ENCODE peak calls at places on chromosomes 13 and 19, in eight cellular contexts. U is AG04450; F is Peyer's patch; D is hepatocyte; S is heart right ventricle; Z is tibial nerve; M is GM23338; W is CD8-positive, alpha-beta T cell. T is an unnamed sample. For H3K27me3, the result is how much of the 10 kb centered on the place peaks cover.

GRCh38 chr19:2933490-2933910 is 11.3 kb downstream of the ZNF77 start:
- DNase-seq in Z (no peak), M (no peak), F (no peak), S (no peak), U (no peak), W (no peak), D (no peak), T (no peak)

GRCh38 chr13:37090912-37091311 is 14.6 kb downstream of the CSNK1A1L start:
- DNase-seq in U (no peak), Z (no peak), F (no peak), S (no peak), D (no peak), W (no peak), M (no peak), T (no peak)

GRCh38 chr13:48797127-48797526 is 143.4 kb downstream of the CYSLTR2 start:
- DNase-seq in W (no peak), U (no peak), S (no peak), Z (no peak), D (no peak), M (no peak), F (no peak), T (no peak)

GRCh38 chr19:2544576-2545415 is 68.9 kb downstream of the GADD45B start:
- DNase-seq in W (no peak), D (no peak), M (no peak), U (no peak), S (no peak), Z (no peak), F (no peak), T (no peak)

GRCh38 chr19:32865326-32865725 is 4.2 kb downstream of the SLC7A9 start:
- DNase-seq in Z (no peak), F (peak), S (no peak), W (no peak), M (no peak), D (no peak), U (no peak), T (no peak)

GRCh38 chr19:14166448-14166847 is 30.1 kb upstream of the ASF1B start:
- DNase-seq in U (no peak), W (peak), S (no peak), Z (no peak), F (no peak), D (no peak), M (no peak), T (no peak)

GRCh38 chr19:43798546-43799409 is 3.5 kb downstream of the LYPD5 start:
- DNase-seq in S (no peak), M (peak), D (peak), F (no peak), W (peak), Z (no peak), U (no peak), T (peak)

GRCh38 chr13:59442946-59443345 is 720.8 kb downstream of the DIAPH3 start:
- DNase-seq in M (no peak), D (no peak), Z (no peak), F (no peak), W (no peak), U (no peak), S (no peak), T (no peak)

GRCh38 chr19:55075366-55075998 is at the start of gene EPS8L1:
- DNase-seq in S (no peak), Z (no peak), D (peak), U (no peak), W (no peak), M (peak), F (peak), T (no peak)

GRCh38 chr13:98233127-98233526 is 56.1 kb upstream of the RNF113B start:
- DNase-seq in F (no peak), Z (no peak), S (no peak), W (no peak), U (no peak), M (no peak), D (no peak), T (no peak)

GRCh38 chr19:33811246-33811645 is 14.6 kb downstream of the KCTD15 start:
- DNase-seq in F (no peak), U (no peak), D (no peak), S (no peak), Z (no peak), W (no peak), M (no peak), T (no peak)

GRCh38 chr13:112605531-112605990 is 17.6 kb upstream of the TUBGCP3 start:
- DNase-seq in D (no peak), U (no peak), S (no peak), F (no peak), W (no peak), Z (no peak), M (peak), T (no peak)

GRCh38 chr13:37602743-37603381 is 4.3 kb upstream of the POSTN start:
- DNase-seq in D (peak), U (no peak), F (no peak), Z (no peak), S (no peak), M (no peak), W (no peak), T (no peak)

GRCh38 chr19:8423821-8424223 is 10.7 kb downstream of the MARCHF2 start:
- DNase-seq in U (peak), S (peak), M (peak), F (peak), D (peak), Z (peak), W (no peak), T (peak)

GRCh38 chr19:752652-753517 is 2.0 kb downstream of the MISP start:
- DNase-seq in S (no peak), F (peak), M (no peak), Z (peak), W (no peak), D (peak), U (peak), T (no peak)

GRCh38 chr19:35608250-35608649 is 4.3 kb upstream of the HAUS5 start:
- DNase-seq in M (no peak), W (no peak), U (no peak), F (no peak), D (no peak), S (no peak), Z (no peak), T (no peak)

GRCh38 chr13:23619073-23619855 is 49.1 kb downstream of the TNFRSF19 start:
- DNase-seq in D (no peak), S (no peak), F (no peak), M (no peak), Z (no peak), U (no peak), W (no peak), T (no peak)

GRCh38 chr13:23876265-23876664 is 12.9 kb downstream of the MIPEP start:
- DNase-seq in W (no peak), F (peak), U (no peak), M (peak), Z (no peak), D (peak), S (no peak), T (peak)

GRCh38 chr19:47445937-47446402 is 25.7 kb downstream of the SLC8A2 start:
- DNase-seq in Z (no peak), D (peak), U (no peak), S (no peak), M (peak), F (peak), W (peak), T (peak)

GRCh38 chr13:45851171-45851889 is at the start of gene SIAH3:
- DNase-seq in Z (peak), M (peak), D (peak), S (no peak), U (no peak), W (peak), F (peak), T (peak)

GRCh38 chr13:20045946-20046548 is 87.5 kb downstream of the ZMYM2 start:
- DNase-seq in D (no peak), S (no peak), M (no peak), Z (no peak), U (no peak), F (no peak), W (no peak), T (no peak)

GRCh38 chr19:39515551-39516191 is 732 bp downstream of the SELENOV start:
- DNase-seq in S (no peak), M (peak), Z (no peak), W (peak), U (no peak), D (peak), F (no peak), T (no peak)

GRCh38 chr19:57068921-57069697 is 50.7 kb upstream of the USP29 start:
- DNase-seq in Z (no peak), W (no peak), M (peak), F (no peak), U (no peak), S (no peak), D (no peak), T (peak)

GRCh38 chr19:13808856-13809255 is 13.6 kb downstream of the ZSWIM4 start:
- DNase-seq in Z (no peak), M (no peak), W (no peak), F (no peak), D (no peak), U (no peak), S (no peak), T (no peak)

GRCh38 chr13:99176309-99177276 is 24.1 kb upstream of the UBAC2 start:
- DNase-seq in W (peak), S (peak), Z (peak), F (peak), U (no peak), M (peak), D (peak), T (peak)

GRCh38 chr13:37313383-37313782 is 207.9 kb upstream of the CSNK1A1L start:
- DNase-seq in W (no peak), F (no peak), Z (no peak), U (peak), S (no peak), M (no peak), D (no peak), T (no peak)

GRCh38 chr19:53102701-53103140 is 501 bp downstream of the ZNF160 start:
- DNase-seq in D (peak), Z (no peak), M (peak), U (no peak), S (peak), W (no peak), F (peak), T (no peak)

GRCh38 chr13:75803175-75803611 is 167.1 kb downstream of the LMO7 start:
- DNase-seq in Z (no peak), W (peak), S (no peak), D (no peak), F (no peak), U (no peak), M (peak), T (no peak)

GRCh38 chr13:35164324-35164932 is 222.4 kb downstream of the NBEA start:
- DNase-seq in U (no peak), F (no peak), D (peak), Z (no peak), M (peak), S (no peak), W (no peak), T (no peak)

GRCh38 chr19:48487944-48488343 is 18.8 kb downstream of the CYTH2 start:
- DNase-seq in U (no peak), S (peak), D (no peak), W (no peak), F (peak), Z (no peak), M (no peak), T (no peak)
- H3K27ac ChIP-seq in U (no peak), S (no peak), D (no peak), W (no peak), F (no peak), Z (no peak), M (no peak), T (no peak)

GRCh38 chr19:18999896-19000620 is 33.3 kb downstream of the SUGP2 start:
- DNase-seq in Z (no peak), D (no peak), F (no peak), M (peak), U (no peak), S (no peak), W (no peak), T (no peak)
- TF ChIP-seq CTCF in Z (no peak), D (peak), F (no peak), M (peak), U (peak), S (no peak), W (no peak), T (no peak)

DNA sequence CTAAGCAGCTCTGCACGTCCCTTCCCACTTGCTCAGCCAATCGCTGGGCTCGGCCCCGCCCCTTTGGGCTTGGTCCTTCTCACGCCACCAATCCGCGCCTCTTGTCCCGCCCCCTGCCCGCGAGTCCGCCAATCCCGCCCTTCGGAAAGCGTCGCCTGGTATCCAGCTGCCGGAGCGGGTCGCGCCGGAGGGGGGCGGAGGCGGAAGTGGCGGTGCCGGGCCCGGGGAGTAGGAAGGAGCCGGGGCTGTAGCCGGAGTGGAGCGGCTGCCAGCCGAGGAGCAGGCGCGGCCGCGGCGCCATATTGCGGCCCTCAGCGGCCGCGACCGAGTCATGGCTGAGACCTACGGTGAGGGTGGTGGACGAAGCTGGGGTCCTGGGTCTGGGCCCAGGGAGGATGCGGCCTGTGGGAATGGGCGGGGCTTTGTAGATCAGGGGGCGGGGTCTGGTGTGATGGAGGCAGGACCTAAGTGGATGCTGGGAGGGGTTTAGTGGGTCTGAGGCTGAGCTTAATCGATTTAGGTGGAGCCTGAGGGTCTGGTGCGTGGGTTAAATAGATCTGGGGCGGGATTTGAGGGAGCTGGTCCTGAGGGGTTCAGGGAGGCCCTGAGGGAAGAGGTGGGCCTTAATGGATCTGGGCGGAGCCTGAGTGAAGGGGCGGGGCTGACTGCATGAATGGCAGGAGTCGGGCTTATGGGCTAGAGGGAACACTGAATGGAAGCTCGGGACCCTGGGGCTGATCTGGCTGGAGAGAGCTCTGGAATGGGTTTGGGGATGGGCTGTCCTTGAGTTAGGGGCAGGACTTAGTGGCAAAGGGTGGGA is at the start of gene RAB4B:
- DNase-seq in M (peak), W (peak), S (peak), Z (peak), U (peak), D (peak), F (peak), T (peak)
- H3K27me3 ChIP-seq in M (under half), W (under half), S (under half), Z (under half), U (under half), D (under half), F (under half), T (under half)

DNA sequence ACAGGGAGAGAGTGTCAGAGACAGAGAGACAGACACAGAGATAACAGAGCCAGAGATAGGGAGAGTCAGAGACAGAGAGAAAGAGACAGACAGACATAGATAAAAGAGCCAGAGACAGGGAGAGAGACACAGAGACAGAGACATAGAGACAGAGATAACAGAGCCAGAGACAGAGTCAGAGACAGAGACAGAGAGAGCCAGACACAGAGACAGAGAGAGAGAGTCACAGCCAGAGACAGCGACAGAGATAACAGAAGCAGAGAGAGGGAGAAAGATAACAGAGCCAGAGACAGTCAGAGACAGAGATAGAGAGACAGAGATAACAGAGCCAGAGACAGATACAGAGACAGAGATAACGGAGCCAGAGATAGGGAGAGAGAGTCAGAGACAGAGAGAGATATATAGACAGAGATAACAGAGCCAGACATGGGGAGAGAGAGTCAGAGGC is 865 bp upstream of the TNFSF9 start:
- DNase-seq in U (no peak), F (no peak), M (no peak), W (no peak), Z (no peak), S (no peak), D (no peak), T (no peak)
- H3K27ac ChIP-seq in U (no peak), F (no peak), M (no peak), W (no peak), Z (peak), S (peak), D (peak), T (peak)

GRCh38 chr13:51938454-51938853 is 72.8 kb downstream of the ATP7B start:
- DNase-seq in S (no peak), M (no peak), W (no peak), D (no peak), F (no peak), U (no peak), Z (no peak), T (no peak)

GRCh38 chr13:51934461-51935087 is 72.8 kb downstream of the CCDC70 start:
- DNase-seq in F (no peak), U (no peak), M (no peak), D (no peak), S (no peak), Z (no peak), W (no peak), T (no peak)

GRCh38 chr13:51937320-51938290 is 73.6 kb downstream of the ATP7B start:
- DNase-seq in S (no peak), D (no peak), F (no peak), Z (no peak), U (no peak), W (no peak), M (no peak), T (no peak)

GRCh38 chr13:51933466-51934058 is 71.8 kb downstream of the CCDC70 start:
- DNase-seq in D (no peak), U (no peak), S (no peak), M (no peak), Z (no peak), F (no peak), W (no peak), T (no peak)

DNA sequence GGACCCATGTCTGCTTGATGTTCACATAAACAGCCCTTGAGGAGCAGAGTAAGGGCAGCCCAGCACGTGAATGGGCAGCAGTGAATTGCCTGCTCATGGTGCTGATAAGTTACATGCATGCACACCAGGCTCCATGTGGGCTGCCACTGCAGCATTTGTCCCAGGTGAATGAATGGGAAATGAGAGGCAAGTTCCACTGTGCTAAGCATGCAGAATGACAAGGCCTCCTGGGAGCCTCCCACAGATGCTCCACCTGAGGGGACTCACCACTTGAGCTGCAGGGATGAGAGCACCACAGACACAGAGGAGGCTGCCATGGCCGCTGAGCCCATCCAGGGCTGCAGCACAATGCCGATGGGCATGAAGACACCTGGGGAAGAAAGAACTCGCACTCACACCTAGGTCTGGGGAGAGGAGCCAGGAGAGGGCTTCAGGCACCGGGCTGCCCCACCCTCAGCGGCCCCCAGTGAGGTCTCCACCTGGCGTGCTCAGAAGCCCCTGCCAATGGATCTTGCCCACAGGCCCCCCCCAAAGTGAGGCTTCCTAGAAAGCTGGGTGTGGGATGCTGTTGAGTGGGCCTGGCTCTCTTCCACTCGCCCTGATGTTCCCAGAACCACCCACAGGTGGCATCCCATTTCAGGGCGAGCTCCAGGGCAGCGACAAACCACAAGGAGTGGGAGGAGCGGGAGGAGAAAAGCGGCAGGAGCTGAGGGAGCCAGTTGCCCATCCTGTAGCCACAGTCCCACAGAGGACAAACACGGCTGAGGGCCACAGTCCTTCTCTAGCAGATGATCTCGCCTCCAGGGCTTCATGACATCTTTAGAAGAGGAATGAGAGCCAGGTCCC is 73.8 kb downstream of the CCDC70 start:
- DNase-seq in M (peak), U (no peak), Z (no peak), S (no peak), W (no peak), F (no peak), D (peak), T (no peak)
- TF ChIP-seq CTCF in M (peak), U (peak), Z (no peak), S (peak), W (no peak), F (no peak), D (peak), T (no peak)

T was measured in dorsolateral prefrontal cortex.